ENCODE peak calls at places on chromosomes 2 and 18, in four cellular contexts. Y is mucosa of descending colon; X is CD4-positive, alpha-beta T cell; I is fibroblast of mammary gland. A is an unnamed sample.

GRCh38 chr18:9663377-9663776 is 44.7 kb upstream of the RAB31 start:
- DNase-seq in Y (no peak), X (no peak), I (no peak), A (no peak)

GRCh38 chr2:7378642-7379041 is 461.4 kb downstream of the RNF144A start:
- DNase-seq in Y (no peak), I (no peak), X (no peak), A (no peak)

GRCh38 chr2:234290671-234291070 is 206.2 kb downstream of the ARL4C start:
- DNase-seq in X (peak; percentile 66), Y (peak; percentile 75), I (no peak), A (peak; percentile 90)

GRCh38 chr2:69453475-69454129 is 16.4 kb upstream of the NFU1 start:
- DNase-seq in I (peak; percentile 10), X (no peak), Y (no peak), A (peak; percentile 24)

GRCh38 chr18:44130365-44130942 is 550.2 kb upstream of the SETBP1 start:
- DNase-seq in X (no peak), Y (no peak), I (peak; percentile 60), A (no peak)

GRCh38 chr2:44572196-44572900 is 210.6 kb downstream of the CAMKMT start:
- DNase-seq in X (no peak), Y (no peak), I (peak; percentile 49), A (no peak)

GRCh38 chr18:58863539-58864145 is 1.0 kb upstream of the ZNF532 start:
- DNase-seq in I (no peak), X (no peak), Y (peak; percentile 74), A (no peak)

GRCh38 chr2:46534589-46534988 is 55.2 kb downstream of the TMEM247 start:
- DNase-seq in Y (no peak), I (no peak), X (no peak), A (no peak)

GRCh38 chr2:151947524-151948165 is 119.4 kb upstream of the ARL5A start:
- DNase-seq in X (no peak), Y (no peak), I (peak; percentile 53), A (peak; percentile 12)

GRCh38 chr2:190497428-190497827 is 37.1 kb downstream of the NEMP2 start:
- DNase-seq in X (no peak), I (no peak), Y (no peak), A (no peak)

GRCh38 chr2:42385225-42385624 is 24.2 kb upstream of the COX7A2L start:
- DNase-seq in Y (no peak), X (no peak), I (no peak), A (no peak)

GRCh38 chr18:43350176-43350575 is 72.9 kb upstream of the SYT4 start:
- DNase-seq in Y (no peak), X (no peak), I (no peak), A (no peak)

GRCh38 chr2:172102858-172103359 is at the start of gene DLX2:
- DNase-seq in Y (peak; percentile 90), X (no peak), I (peak; percentile 78), A (peak; percentile 57)

GRCh38 chr2:190698895-190699294 is 50.0 kb downstream of the NAB1 start:
- DNase-seq in I (no peak), X (no peak), Y (no peak), A (no peak)

GRCh38 chr2:98634406-98635092 is 26.2 kb downstream of the UNC50 start:
- DNase-seq in I (peak; percentile 21), X (peak; percentile 30), Y (no peak), A (no peak)

GRCh38 chr2:121735520-121736074 is 1.1 kb downstream of the NIFK start:
- DNase-seq in I (peak; percentile 40), X (no peak), Y (no peak), A (no peak)
- TF ChIP-seq CTCF in I (no peak), X (peak; percentile 28), Y (no peak), A (peak; percentile 18)

DNA sequence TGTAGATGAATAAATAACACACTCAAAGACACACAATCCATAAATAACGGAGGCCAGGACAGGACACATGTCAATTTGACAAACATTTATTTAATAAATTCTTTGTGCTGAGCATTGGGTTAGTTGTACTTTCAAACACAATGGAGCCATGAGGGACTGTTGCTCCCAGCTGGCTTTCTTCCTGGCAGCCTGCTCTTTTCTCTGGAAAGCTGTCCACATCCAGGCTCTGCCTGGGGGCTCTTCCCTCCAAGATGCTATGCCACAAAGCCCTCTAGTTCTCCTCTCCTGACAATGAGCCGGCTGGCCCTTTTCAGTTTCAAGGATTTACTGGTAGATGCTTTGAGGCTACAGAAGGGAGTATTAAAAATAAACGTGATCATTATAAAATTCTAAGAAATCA is 44.1 kb upstream of the SLC14A2 start:
- DNase-seq in X (no peak), I (no peak), Y (no peak), A (no peak)
- TF ChIP-seq CTCF in X (no peak), I (no peak), Y (no peak), A (no peak)

DNA sequence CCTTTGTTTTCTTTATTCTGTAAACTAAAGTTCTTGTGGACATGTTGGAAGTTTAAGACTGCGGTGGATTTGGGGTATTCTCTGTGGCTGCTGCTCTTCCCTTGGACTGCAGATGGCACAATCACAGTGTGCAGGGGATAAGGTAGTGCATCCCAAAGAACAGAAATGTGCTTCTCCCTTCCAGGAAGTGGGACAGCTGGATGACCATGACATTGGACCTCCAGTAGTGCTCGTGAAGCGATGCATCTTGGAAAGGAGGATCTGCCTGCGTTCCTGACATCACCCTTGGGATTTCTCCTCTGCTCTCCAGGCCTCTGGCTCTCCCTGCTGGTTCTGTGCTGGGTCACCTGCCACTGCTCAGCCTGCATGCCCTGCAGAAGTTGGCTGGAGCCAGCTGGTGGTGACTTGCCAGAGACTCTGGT is 109.9 kb downstream of the SLC4A3 start:
- DNase-seq in Y (no peak), X (no peak), I (peak; percentile 30), A (no peak)
- TF ChIP-seq CTCF in Y (no peak), X (no peak), I (peak; percentile 44), A (peak; percentile 2)

GRCh38 chr2:71303849-71304248 is 27.7 kb upstream of the ZNF638 start:
- DNase-seq in Y (no peak), X (no peak), I (no peak), A (no peak)

DNA sequence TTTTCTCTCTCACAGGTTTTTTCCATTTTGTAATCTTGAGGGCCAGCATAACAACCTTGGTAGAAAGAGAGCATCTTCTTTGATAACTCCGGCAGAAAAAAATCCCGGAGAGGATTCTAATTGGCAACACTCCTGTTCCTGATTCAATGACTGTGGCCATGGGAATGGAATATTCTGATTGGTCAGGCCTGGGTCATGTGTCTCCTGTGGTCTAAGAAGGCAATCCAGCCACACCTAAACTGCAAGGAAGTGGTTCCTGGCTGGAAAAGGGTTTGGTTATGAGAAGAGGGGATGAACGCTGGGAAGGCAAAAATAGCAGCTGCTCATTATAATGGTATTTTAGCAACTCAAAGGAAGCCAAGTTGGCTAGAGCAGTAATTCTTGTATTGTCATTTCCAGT is 24.8 kb upstream of the ZNF638 start:
- DNase-seq in X (no peak), Y (no peak), I (peak; percentile 91), A (no peak)
- TF ChIP-seq CTCF in X (no peak), Y (no peak), I (no peak), A (no peak)

GRCh38 chr18:55522011-55522410 is 66.0 kb downstream of the TCF4 start:
- DNase-seq in I (peak; percentile 36), Y (no peak), X (no peak), A (peak; percentile 18)
- TF ChIP-seq CTCF in I (peak; percentile 52), Y (no peak), X (no peak), A (peak; percentile 72)

DNA sequence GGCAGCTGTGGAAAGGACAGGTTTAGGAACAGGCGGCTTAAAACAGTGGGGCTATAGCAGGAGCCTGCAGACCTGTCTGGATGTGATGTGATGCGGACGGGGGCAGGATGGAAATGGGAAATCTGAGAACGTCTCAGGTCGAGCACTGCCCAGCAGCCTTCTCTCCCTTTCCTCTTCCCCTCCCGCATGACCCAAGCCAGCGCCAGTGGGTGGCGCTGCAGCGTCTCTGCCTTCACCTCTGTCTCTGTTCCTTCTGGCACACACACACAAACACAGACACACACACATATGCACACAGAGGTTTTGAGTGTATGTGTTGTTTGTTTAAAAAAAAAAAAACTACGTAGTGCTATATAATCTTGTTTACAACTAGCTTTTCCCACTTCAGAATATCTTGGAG is 82.0 kb upstream of the SLC66A3 start:
- DNase-seq in Y (no peak), I (peak; percentile 44), X (no peak), A (no peak)
- TF ChIP-seq CTCF in Y (peak; percentile 20), I (peak; percentile 62), X (no peak), A (peak; percentile 43)

GRCh38 chr2:37231251-37232130 is at the start of the genes CEBPZ and NDUFAF7:
- DNase-seq in Y (peak; percentile 94), I (peak; percentile 93), X (peak; percentile 77), A (peak; percentile 80)
- TF ChIP-seq CTCF in Y (no peak), I (no peak), X (no peak), A (peak; percentile 6)

GRCh38 chr2:75292826-75293225 is 93.5 kb upstream of the TACR1 start:
- DNase-seq in I (peak; percentile 90), Y (no peak), X (no peak), A (no peak)

GRCh38 chr2:75288760-75289159 is 89.4 kb upstream of the TACR1 start:
- DNase-seq in X (no peak), Y (no peak), I (no peak), A (no peak)

GRCh38 chr2:75287624-75288313 is 88.4 kb upstream of the TACR1 start:
- DNase-seq in X (no peak), I (no peak), Y (no peak), A (no peak)

GRCh38 chr2:75289771-75290170 is 90.5 kb upstream of the TACR1 start:
- DNase-seq in X (no peak), Y (no peak), I (peak; percentile 69), A (no peak)

DNA sequence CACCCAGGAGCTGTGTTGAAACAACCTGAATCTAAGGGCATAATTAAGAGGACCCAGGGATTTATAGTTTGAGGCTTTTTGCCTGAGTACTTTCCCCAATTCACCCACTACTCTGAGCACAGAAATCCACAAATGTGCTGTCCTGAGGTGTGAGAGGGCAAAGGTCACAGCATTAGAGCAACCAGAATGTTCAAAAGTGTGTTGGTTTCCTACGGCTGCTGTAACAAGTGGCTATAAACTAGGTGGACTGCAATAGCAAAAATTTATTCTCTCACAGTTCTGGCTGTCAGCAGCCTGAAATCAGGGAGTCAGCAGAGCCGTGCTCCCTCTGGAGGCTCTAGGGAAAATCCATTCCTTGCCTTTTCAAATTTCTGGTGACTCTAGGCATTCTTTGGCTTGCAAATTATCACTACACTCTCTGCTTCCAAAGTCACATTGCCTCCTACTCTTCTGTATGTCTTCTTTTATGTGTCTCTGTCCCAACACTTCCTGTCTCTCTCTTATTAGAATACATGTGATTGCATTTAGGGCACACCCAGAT is 91.3 kb upstream of the TACR1 start:
- DNase-seq in I (peak; percentile 51), X (no peak), Y (no peak), A (no peak)
- TF ChIP-seq CTCF in I (peak; percentile 67), X (no peak), Y (no peak), A (no peak)

DNA sequence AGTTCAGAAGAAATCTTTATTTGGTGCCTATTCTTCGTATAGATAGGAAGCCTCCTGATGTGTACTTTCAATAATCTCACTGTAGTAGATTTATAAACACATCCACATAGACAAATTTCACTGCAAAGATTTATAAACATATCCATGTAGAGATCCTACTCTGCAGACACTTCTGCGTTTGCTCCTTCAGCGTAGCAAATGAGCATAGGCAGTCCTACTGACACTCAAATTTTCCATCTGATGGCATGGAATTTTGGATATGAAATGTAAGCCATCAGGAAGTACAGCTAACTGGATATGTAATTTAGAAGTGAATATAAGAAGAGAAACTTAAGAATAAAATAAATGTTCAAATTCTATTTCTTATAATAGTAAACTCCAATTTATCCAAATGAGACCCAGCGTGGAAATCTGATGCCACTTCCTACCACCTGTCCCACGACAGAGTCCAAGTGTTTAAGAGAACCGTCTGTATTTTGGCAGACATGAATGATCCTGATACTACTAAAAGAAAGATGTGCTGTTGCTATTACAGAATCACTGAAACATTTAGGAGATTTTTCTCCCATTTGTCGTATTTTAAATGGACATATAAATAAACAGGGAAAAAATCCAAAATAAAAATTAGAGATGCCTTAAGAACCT is 86.0 kb downstream of the DTNA start:
- DNase-seq in I (no peak), X (no peak), Y (no peak), A (no peak)
- TF ChIP-seq CTCF in I (no peak), X (no peak), Y (no peak), A (no peak)

A was measured in GM12864.